ENCODE peak calls at places on chromosomes 16 and 17, in six cellular contexts. One of them, this sample, is unnamed.

GRCh38 chr17:7323731-7324437 is 5.3 kb downstream of the NEURL4 start:
- DNase-seq in ovary: no peak
- DNase-seq in IMR-90: peak
- DNase-seq in adrenal gland: peak
- DNase-seq in Peyer's patch: peak
- DNase-seq in right lobe of liver: no peak
- DNase-seq in this sample: no peak

GRCh38 chr16:11354733-11355574 is 9.7 kb downstream of the RMI2 start:
- DNase-seq in adrenal gland: peak
- DNase-seq in Peyer's patch: no peak
- DNase-seq in IMR-90: peak
- DNase-seq in ovary: peak
- DNase-seq in right lobe of liver: no peak
- DNase-seq in this sample: peak

GRCh38 chr16:732936-733335 is 6.0 kb downstream of the HAGHL start:
- DNase-seq in ovary: no peak
- DNase-seq in adrenal gland: no peak
- DNase-seq in IMR-90: peak
- DNase-seq in Peyer's patch: no peak
- DNase-seq in right lobe of liver: no peak
- DNase-seq in this sample: no peak

GRCh38 chr16:69386596-69386995 is 789 bp upstream of the TERF2 start:
- DNase-seq in IMR-90: peak
- DNase-seq in adrenal gland: peak
- DNase-seq in ovary: no peak
- DNase-seq in right lobe of liver: no peak
- DNase-seq in Peyer's patch: no peak
- DNase-seq in this sample: no peak

GRCh38 chr16:11229432-11229831 is 26.6 kb downstream of the SOCS1 start:
- DNase-seq in Peyer's patch: no peak
- DNase-seq in ovary: no peak
- DNase-seq in IMR-90: no peak
- DNase-seq in right lobe of liver: no peak
- DNase-seq in adrenal gland: no peak
- DNase-seq in this sample: no peak

GRCh38 chr16:593406-593805 is 3.5 kb downstream of the RAB40C start:
- DNase-seq in Peyer's patch: peak
- DNase-seq in right lobe of liver: no peak
- DNase-seq in adrenal gland: no peak
- DNase-seq in IMR-90: no peak
- DNase-seq in ovary: no peak
- DNase-seq in this sample: no peak

GRCh38 chr17:65085397-65085796 is 28.9 kb upstream of the GNA13 start:
- DNase-seq in adrenal gland: no peak
- DNase-seq in IMR-90: peak
- DNase-seq in ovary: no peak
- DNase-seq in Peyer's patch: no peak
- DNase-seq in right lobe of liver: no peak
- DNase-seq in this sample: no peak

GRCh38 chr17:65594585-65594940 is 33.1 kb upstream of the AXIN2 start:
- DNase-seq in right lobe of liver: no peak
- DNase-seq in Peyer's patch: no peak
- DNase-seq in adrenal gland: no peak
- DNase-seq in IMR-90: peak
- DNase-seq in ovary: no peak
- DNase-seq in this sample: no peak

GRCh38 chr17:74037320-74037719 is 166.2 kb upstream of the RPL38 start:
- DNase-seq in adrenal gland: no peak
- DNase-seq in ovary: no peak
- DNase-seq in right lobe of liver: no peak
- DNase-seq in Peyer's patch: no peak
- DNase-seq in IMR-90: no peak
- DNase-seq in this sample: peak

GRCh38 chr17:27558341-27558740 is 72.6 kb upstream of the LGALS9 start:
- DNase-seq in right lobe of liver: no peak
- DNase-seq in IMR-90: no peak
- DNase-seq in adrenal gland: no peak
- DNase-seq in ovary: no peak
- DNase-seq in Peyer's patch: no peak
- DNase-seq in this sample: no peak

GRCh38 chr16:84738255-84739038 is 38.6 kb downstream of the USP10 start:
- DNase-seq in Peyer's patch: peak
- DNase-seq in ovary: peak
- DNase-seq in adrenal gland: peak
- DNase-seq in IMR-90: peak
- DNase-seq in right lobe of liver: peak
- DNase-seq in this sample: peak

GRCh38 chr17:72878975-72879660 is 213.4 kb downstream of the SLC39A11 start:
- DNase-seq in IMR-90: no peak
- DNase-seq in right lobe of liver: no peak
- DNase-seq in ovary: no peak
- DNase-seq in adrenal gland: no peak
- DNase-seq in Peyer's patch: no peak
- DNase-seq in this sample: no peak

GRCh38 chr17:3890082-3890892 is 2.6 kb downstream of the CAMKK1 start:
- DNase-seq in right lobe of liver: no peak
- DNase-seq in Peyer's patch: no peak
- DNase-seq in IMR-90: peak
- DNase-seq in adrenal gland: peak
- DNase-seq in ovary: peak
- DNase-seq in this sample: no peak

GRCh38 chr16:450385-450784 is 24.9 kb downstream of the RAB11FIP3 start:
- DNase-seq in ovary: no peak
- DNase-seq in right lobe of liver: no peak
- DNase-seq in adrenal gland: no peak
- DNase-seq in IMR-90: no peak
- DNase-seq in Peyer's patch: no peak
- DNase-seq in this sample: no peak

GRCh38 chr17:14525551-14526455 is 224.9 kb downstream of the HS3ST3B1 start:
- DNase-seq in adrenal gland: no peak
- DNase-seq in Peyer's patch: no peak
- DNase-seq in IMR-90: no peak
- DNase-seq in ovary: no peak
- DNase-seq in right lobe of liver: no peak
- DNase-seq in this sample: no peak

GRCh38 chr16:85129846-85130706 is 17.8 kb upstream of the CIBAR2 start:
- DNase-seq in adrenal gland: no peak
- DNase-seq in Peyer's patch: no peak
- DNase-seq in ovary: peak
- DNase-seq in IMR-90: peak
- DNase-seq in right lobe of liver: no peak
- DNase-seq in this sample: no peak

GRCh38 chr16:56643080-56643778 is 4.8 kb downstream of the MT1A start:
- DNase-seq in right lobe of liver: peak
- DNase-seq in Peyer's patch: peak
- DNase-seq in ovary: peak
- DNase-seq in IMR-90: no peak
- DNase-seq in adrenal gland: no peak
- DNase-seq in this sample: peak

GRCh38 chr17:2202996-2203575 is 100.5 kb downstream of the SMG6 start:
- DNase-seq in IMR-90: no peak
- DNase-seq in ovary: no peak
- DNase-seq in adrenal gland: no peak
- DNase-seq in Peyer's patch: no peak
- DNase-seq in right lobe of liver: no peak
- DNase-seq in this sample: no peak

GRCh38 chr17:6471531-6472465 is 27.5 kb downstream of the PIMREG start:
- DNase-seq in adrenal gland: peak
- DNase-seq in ovary: peak
- DNase-seq in IMR-90: peak
- DNase-seq in right lobe of liver: no peak
- DNase-seq in Peyer's patch: no peak
- DNase-seq in this sample: no peak

DNA sequence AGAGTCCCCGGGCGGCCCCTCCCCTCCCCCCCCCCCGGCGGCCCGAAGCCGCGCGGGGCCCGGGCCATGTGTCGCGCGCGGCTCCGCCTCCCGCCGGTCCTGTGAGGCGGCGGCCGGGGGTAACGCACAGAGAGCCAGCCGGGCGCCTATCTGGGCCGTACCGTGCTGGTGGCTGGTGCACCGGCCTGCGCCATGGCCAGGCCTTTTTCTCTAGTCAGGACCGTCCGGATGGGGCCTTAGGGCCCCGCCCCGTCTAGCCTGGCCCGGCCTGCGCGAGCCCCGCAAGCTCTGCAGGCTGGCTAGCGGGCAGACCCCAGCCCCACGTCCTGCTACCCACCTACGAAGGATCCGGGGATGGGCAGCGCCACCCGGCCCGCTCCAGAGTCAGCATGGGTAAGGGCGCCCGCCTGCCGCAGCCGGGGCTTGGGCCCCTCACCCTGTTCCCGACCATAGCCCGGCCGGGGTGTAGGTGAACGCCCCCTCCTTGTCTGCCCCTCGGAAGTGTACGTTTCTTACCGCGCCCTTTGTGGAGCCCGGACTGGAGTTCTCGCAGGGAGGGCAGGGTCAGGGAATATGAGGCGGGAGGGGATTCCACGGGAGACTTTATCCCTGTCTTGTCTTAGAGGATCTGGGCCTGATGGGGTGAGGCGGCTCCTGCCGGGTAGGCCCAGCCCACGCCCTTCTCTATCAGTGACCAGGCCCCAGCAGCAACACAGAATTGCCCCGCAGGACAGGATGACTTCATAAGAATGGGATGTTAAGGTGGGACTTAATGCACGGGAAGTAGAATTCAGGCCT is at the start of gene CENPT:
- DNase-seq in IMR-90: peak
- DNase-seq in right lobe of liver: peak
- DNase-seq in Peyer's patch: peak
- DNase-seq in adrenal gland: peak
- DNase-seq in ovary: no peak
- DNase-seq in this sample: peak
- TF ChIP-seq POLR2A in IMR-90: peak
- TF ChIP-seq POLR2A in right lobe of liver: no peak
- TF ChIP-seq POLR2A in Peyer's patch: no peak
- TF ChIP-seq POLR2A in adrenal gland: no peak
- TF ChIP-seq POLR2A in ovary: no peak
- TF ChIP-seq POLR2A in this sample: peak

GRCh38 chr16:70735141-70735979 is 49.5 kb upstream of the MTSS2 start:
- DNase-seq in ovary: no peak
- DNase-seq in right lobe of liver: no peak
- DNase-seq in IMR-90: peak
- DNase-seq in Peyer's patch: no peak
- DNase-seq in adrenal gland: no peak
- DNase-seq in this sample: no peak

GRCh38 chr16:70736454-70737376 is 50.9 kb upstream of the MTSS2 start:
- DNase-seq in IMR-90: peak
- DNase-seq in ovary: no peak
- DNase-seq in adrenal gland: no peak
- DNase-seq in right lobe of liver: no peak
- DNase-seq in Peyer's patch: no peak
- DNase-seq in this sample: no peak

GRCh38 chr16:70739389-70739788 is 53.5 kb upstream of the MTSS2 start:
- DNase-seq in IMR-90: no peak
- DNase-seq in right lobe of liver: no peak
- DNase-seq in Peyer's patch: no peak
- DNase-seq in ovary: no peak
- DNase-seq in adrenal gland: no peak
- DNase-seq in this sample: no peak

GRCh38 chr16:70738083-70738977 is 52.5 kb upstream of the MTSS2 start:
- DNase-seq in adrenal gland: peak
- DNase-seq in right lobe of liver: peak
- DNase-seq in IMR-90: peak
- DNase-seq in Peyer's patch: no peak
- DNase-seq in ovary: peak
- DNase-seq in this sample: peak

GRCh38 chr16:70737377-70738082 is 51.7 kb upstream of the MTSS2 start:
- DNase-seq in right lobe of liver: peak
- DNase-seq in ovary: no peak
- DNase-seq in adrenal gland: peak
- DNase-seq in Peyer's patch: no peak
- DNase-seq in IMR-90: peak
- DNase-seq in this sample: no peak
- TF ChIP-seq POLR2A in right lobe of liver: peak
- TF ChIP-seq POLR2A in ovary: no peak
- TF ChIP-seq POLR2A in adrenal gland: no peak
- TF ChIP-seq POLR2A in Peyer's patch: peak
- TF ChIP-seq POLR2A in IMR-90: peak
- TF ChIP-seq POLR2A in this sample: no peak

DNA sequence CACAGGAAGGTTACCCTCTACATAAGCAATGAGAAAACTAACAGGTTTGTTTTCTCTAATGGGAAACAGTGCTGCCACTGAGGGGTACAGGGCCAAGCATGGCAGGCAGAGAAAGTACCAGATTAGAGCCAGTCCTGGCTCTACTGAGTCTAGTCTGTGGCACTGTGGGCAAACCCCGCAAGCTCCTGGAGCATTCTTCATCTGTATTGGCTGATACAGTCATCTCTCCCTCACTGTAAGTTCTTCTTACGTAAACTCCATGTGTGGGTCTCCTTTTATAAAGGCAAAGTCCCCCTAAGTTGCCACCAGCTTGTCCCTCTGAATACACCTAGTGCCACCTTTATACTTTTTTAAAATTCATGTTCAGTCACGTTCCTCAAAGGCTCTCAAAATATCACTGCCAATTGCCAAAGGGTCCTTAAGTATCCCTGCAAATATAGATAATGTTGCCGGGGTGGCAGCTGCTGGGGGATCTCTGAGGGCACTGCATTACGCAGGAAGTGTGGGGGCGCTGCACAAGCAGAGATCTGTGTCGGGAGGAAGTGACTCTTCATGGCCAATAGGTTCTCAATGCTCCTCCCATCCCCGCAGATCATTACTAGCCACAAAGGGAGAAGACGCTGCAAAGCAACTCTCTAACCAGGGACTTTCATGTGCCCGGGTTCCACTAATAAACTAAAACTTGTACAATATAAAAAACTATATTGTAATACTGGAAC is 18.8 kb downstream of the XPO6 start:
- DNase-seq in IMR-90: no peak
- DNase-seq in Peyer's patch: no peak
- DNase-seq in adrenal gland: no peak
- DNase-seq in right lobe of liver: no peak
- DNase-seq in ovary: no peak
- DNase-seq in this sample: peak
- TF ChIP-seq POLR2A in IMR-90: no peak
- TF ChIP-seq POLR2A in Peyer's patch: peak
- TF ChIP-seq POLR2A in adrenal gland: no peak
- TF ChIP-seq POLR2A in right lobe of liver: peak
- TF ChIP-seq POLR2A in ovary: no peak
- TF ChIP-seq POLR2A in this sample: no peak

GRCh38 chr17:39765766-39766165 is 28.0 kb downstream of the GRB7 start:
- DNase-seq in IMR-90: no peak
- DNase-seq in Peyer's patch: no peak
- DNase-seq in adrenal gland: no peak
- DNase-seq in right lobe of liver: no peak
- DNase-seq in ovary: no peak
- DNase-seq in this sample: no peak

GRCh38 chr17:39769974-39770587 is 32.3 kb downstream of the GRB7 start:
- DNase-seq in adrenal gland: no peak
- DNase-seq in IMR-90: peak
- DNase-seq in Peyer's patch: no peak
- DNase-seq in right lobe of liver: no peak
- DNase-seq in ovary: no peak
- DNase-seq in this sample: no peak

GRCh38 chr17:39763046-39763800 is 25.5 kb downstream of the GRB7 start:
- DNase-seq in right lobe of liver: no peak
- DNase-seq in Peyer's patch: no peak
- DNase-seq in adrenal gland: no peak
- DNase-seq in ovary: no peak
- DNase-seq in IMR-90: peak
- DNase-seq in this sample: no peak

GRCh38 chr17:39765159-39765558 is 27.4 kb downstream of the GRB7 start:
- DNase-seq in ovary: no peak
- DNase-seq in right lobe of liver: no peak
- DNase-seq in IMR-90: no peak
- DNase-seq in adrenal gland: no peak
- DNase-seq in Peyer's patch: no peak
- DNase-seq in this sample: no peak

GRCh38 chr17:39767147-39767546 is 29.4 kb downstream of the GRB7 start:
- DNase-seq in IMR-90: no peak
- DNase-seq in Peyer's patch: no peak
- DNase-seq in right lobe of liver: no peak
- DNase-seq in ovary: no peak
- DNase-seq in adrenal gland: no peak
- DNase-seq in this sample: no peak
- TF ChIP-seq POLR2A in IMR-90: no peak
- TF ChIP-seq POLR2A in Peyer's patch: no peak
- TF ChIP-seq POLR2A in right lobe of liver: no peak
- TF ChIP-seq POLR2A in ovary: no peak
- TF ChIP-seq POLR2A in adrenal gland: no peak
- TF ChIP-seq POLR2A in this sample: no peak

This sample was measured in erythroblast.